ENCODE peak calls at places on chromosome X, in six cellular contexts. W, B, U, D, Q and Z are unnamed samples.

GRCh38 chrX:130170752-130171445 is 863 bp upstream of the RAB33A start:
- DNase-seq in D (peak; percentile 81), B (peak; percentile 48), W (peak; percentile 75), U (no peak), Q (peak; percentile 21), Z (peak; percentile 77)

GRCh38 chrX:140799216-140799615 is 89.7 kb downstream of the LINC00632 start:
- DNase-seq in D (no peak), Q (no peak), B (no peak), U (peak; percentile 17), W (no peak), Z (no peak)

GRCh38 chrX:49186125-49187027 is at the start of gene PRICKLE3:
- DNase-seq in D (peak; percentile 84), B (peak; percentile 84), W (peak; percentile 87), U (peak; percentile 54), Q (peak; percentile 45), Z (peak; percentile 87)

GRCh38 chrX:16882188-16882587 is 12.0 kb upstream of the RBBP7 start:
- DNase-seq in B (peak; percentile 3), U (no peak), W (peak; percentile 65), Q (no peak), D (no peak), Z (peak; percentile 2)

GRCh38 chrX:149512225-149512885 is 7.2 kb upstream of the IDS start:
- DNase-seq in D (peak; percentile 71), B (peak; percentile 64), U (peak; percentile 44), Q (peak; percentile 50), W (peak; percentile 48), Z (peak; percentile 62)

GRCh38 chrX:34813618-34814017 is 129.0 kb upstream of the FAM47B start:
- DNase-seq in D (no peak), Q (no peak), W (no peak), U (peak; percentile 15), B (no peak), Z (no peak)

GRCh38 chrX:39058724-39059123 is 257.5 kb downstream of the MID1IP1 start:
- DNase-seq in B (no peak), Q (no peak), D (no peak), W (no peak), U (no peak), Z (no peak)

GRCh38 chrX:122475306-122475705 is 708.8 kb upstream of the GRIA3 start:
- DNase-seq in U (no peak), W (no peak), B (no peak), Q (no peak), D (no peak), Z (no peak)

GRCh38 chrX:151981129-151981528 is 6.7 kb upstream of the GABRE start:
- DNase-seq in U (peak; percentile 81), Q (peak; percentile 74), B (no peak), D (no peak), W (no peak), Z (no peak)

GRCh38 chrX:54452920-54453319 is 12.7 kb downstream of the TSR2 start:
- DNase-seq in Q (peak; percentile 18), U (peak; percentile 17), D (peak; percentile 65), W (no peak), B (peak; percentile 28), Z (peak; percentile 57)

GRCh38 chrX:3655181-3655580 is 58.3 kb downstream of the PRKX start:
- DNase-seq in D (no peak), W (no peak), B (no peak), U (no peak), Q (no peak), Z (no peak)

GRCh38 chrX:136823175-136823574 is 42.4 kb upstream of the ARHGEF6 start:
- DNase-seq in U (peak; percentile 77), Q (peak; percentile 37), B (no peak), W (no peak), D (no peak), Z (no peak)

GRCh38 chrX:153731117-153731844 is 6.6 kb downstream of the ABCD1 start:
- DNase-seq in D (no peak), B (no peak), U (peak; percentile 27), W (no peak), Q (no peak), Z (no peak)